ENCODE peak calls at places on chromosomes 3 and 15, in four cellular contexts. E is H1, S is GM12878, I is HepG2. O is an unnamed sample.

GRCh38 chr3:101828289-101828688 is 21.0 kb upstream of the NFKBIZ start:
- DNase-seq in I (no peak), S (no peak), E (no peak), O (no peak)

GRCh38 chr3:187321766-187322165 is 30.2 kb upstream of the MASP1 start:
- DNase-seq in S (no peak), I (no peak), E (no peak), O (no peak)

GRCh38 chr3:11211531-11212300 is 57.4 kb downstream of the HRH1 start:
- DNase-seq in S (no peak), E (no peak), I (no peak), O (no peak)

GRCh38 chr3:45583021-45583851 is 11.3 kb upstream of the LIMD1 start:
- DNase-seq in S (no peak), I (peak), E (no peak), O (peak)

GRCh38 chr3:172216843-172217404 is 177.5 kb downstream of the FNDC3B start:
- DNase-seq in E (no peak), I (no peak), S (no peak), O (no peak)

GRCh38 chr3:71707600-71707999 is 17.6 kb downstream of the EIF4E3 start:
- DNase-seq in S (no peak), E (no peak), I (no peak), O (no peak)

GRCh38 chr3:36303286-36303685 is 77.0 kb upstream of the STAC start:
- DNase-seq in I (no peak), S (no peak), E (no peak), O (no peak)

GRCh38 chr3:183188895-183189462 is 26.4 kb upstream of the LAMP3 start:
- DNase-seq in E (peak), I (peak), S (no peak), O (no peak)

GRCh38 chr3:195212033-195212748 is 58.8 kb downstream of the XXYLT1 start:
- DNase-seq in I (no peak), S (no peak), E (no peak), O (no peak)

GRCh38 chr3:160812304-160812703 is 56.3 kb downstream of the PPM1L start:
- DNase-seq in E (no peak), S (no peak), I (no peak), O (no peak)

GRCh38 chr3:120258009-120258408 is 27.0 kb downstream of the GPR156 start:
- DNase-seq in I (no peak), S (no peak), E (no peak), O (no peak)

GRCh38 chr3:111159391-111159790 is 87.8 kb downstream of the NECTIN3 start:
- DNase-seq in S (no peak), I (no peak), E (no peak), O (no peak)

GRCh38 chr15:48358229-48358641 is 27.0 kb downstream of the DUT start:
- DNase-seq in S (no peak), E (no peak), I (no peak), O (peak)

GRCh38 chr3:55888282-55888855 is 401.3 kb upstream of the WNT5A start:
- DNase-seq in I (no peak), E (no peak), S (no peak), O (no peak)

GRCh38 chr3:144142151-144142855 is 170.7 kb downstream of the DIPK2A start:
- DNase-seq in S (no peak), I (no peak), E (no peak), O (no peak)

GRCh38 chr15:62165793-62166380 is 802 bp upstream of the C2CD4B start:
- DNase-seq in I (no peak), S (no peak), E (no peak), O (no peak)

GRCh38 chr3:46541856-46542255 is 24.2 kb downstream of the LRRC2 start:
- DNase-seq in E (no peak), I (no peak), S (no peak), O (no peak)

GRCh38 chr3:10116138-10116460 is 624 bp downstream of the BRK1 start:
- DNase-seq in I (peak), S (no peak), E (peak), O (no peak)

GRCh38 chr15:40555876-40556275 is 9.0 kb downstream of the CCDC32 start:
- DNase-seq in E (no peak), S (no peak), I (no peak), O (no peak)

GRCh38 chr3:23263796-23264195 is 60.7 kb downstream of the UBE2E2 start:
- DNase-seq in S (no peak), I (no peak), E (no peak), O (no peak)

GRCh38 chr15:36803773-36804172 is 224.3 kb downstream of the CDIN1 start:
- DNase-seq in I (no peak), S (no peak), E (no peak), O (no peak)

GRCh38 chr3:52289338-52289746 is 1.7 kb downstream of the GLYCTK start:
- DNase-seq in I (no peak), S (no peak), E (no peak), O (no peak)

GRCh38 chr3:182911782-182912111 is 68.6 kb downstream of the DCUN1D1 start:
- DNase-seq in S (no peak), I (no peak), E (no peak), O (no peak)

GRCh38 chr3:51681453-51681852 is 10.4 kb downstream of the TEX264 start:
- DNase-seq in I (no peak), E (no peak), S (no peak), O (no peak)

GRCh38 chr15:78620021-78620838 is 566 bp downstream of the CHRNA3 start:
- DNase-seq in E (peak), S (no peak), I (no peak), O (peak)

GRCh38 chr15:25799906-25800700 is 63.0 kb downstream of the ATP10A start:
- DNase-seq in I (no peak), E (peak), S (no peak), O (no peak)

GRCh38 chr15:50181983-50182232 is at the start of gene SLC27A2:
- DNase-seq in E (no peak), S (no peak), I (no peak), O (peak)

GRCh38 chr3:94887056-94887455 is 824.2 kb downstream of the NSUN3 start:
- DNase-seq in E (no peak), I (no peak), S (no peak), O (no peak)

GRCh38 chr15:73560501-73561117 is 72.6 kb downstream of the NPTN start:
- DNase-seq in I (peak), S (peak), E (no peak), O (peak)

GRCh38 chr3:152346058-152346457 is 77.3 kb downstream of the MBNL1 start:
- DNase-seq in S (no peak), E (no peak), I (no peak), O (no peak)

GRCh38 chr15:29092376-29093064 is 177.1 kb downstream of the NSMCE3 start:
- DNase-seq in I (no peak), S (no peak), E (no peak), O (no peak)

GRCh38 chr15:34434627-34435305 is 2.8 kb downstream of the GOLGA8A start:
- DNase-seq in I (no peak), S (no peak), E (no peak), O (no peak)

GRCh38 chr3:171173732-171174131 is 147.2 kb upstream of the SLC2A2 start:
- DNase-seq in I (no peak), E (no peak), S (no peak), O (no peak)

GRCh38 chr15:89167267-89168176 is 53.9 kb downstream of the RLBP1 start:
- DNase-seq in I (peak), S (peak), E (no peak), O (no peak)

GRCh38 chr15:69996321-69996720 is 101.4 kb downstream of the TLE3 start:
- DNase-seq in E (no peak), I (no peak), S (no peak), O (peak)

GRCh38 chr15:78033864-78034263 is 43.6 kb downstream of the TBC1D2B start:
- DNase-seq in E (no peak), I (no peak), S (no peak), O (no peak)

DNA sequence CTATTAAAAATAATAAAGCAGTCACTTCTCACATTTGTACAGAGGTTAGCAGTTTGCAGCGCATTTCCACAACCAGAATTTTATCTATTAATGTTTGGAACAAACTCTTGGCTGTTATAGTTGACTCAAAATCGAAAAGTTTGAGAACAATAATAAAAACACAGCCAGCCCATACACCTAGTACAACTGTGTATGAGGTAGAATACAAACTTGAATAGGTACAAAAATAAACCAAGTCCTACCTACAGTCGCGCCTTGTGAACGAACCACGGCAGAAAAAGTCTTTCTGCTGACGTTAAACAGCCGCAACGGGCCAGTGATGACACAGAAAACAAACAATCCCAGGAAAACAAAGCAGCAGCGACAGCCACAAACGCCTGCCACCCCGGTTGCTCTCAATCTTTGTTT is 3.2 kb downstream of the FOXL2 start:
- DNase-seq in S (no peak), I (no peak), E (no peak), O (no peak)
- TF ChIP-seq TCF12 in S (no peak), I (no peak), E (no peak), O (no peak)

GRCh38 chr3:100082108-100082642 is 32.1 kb downstream of the FILIP1L start:
- DNase-seq in E (no peak), S (no peak), I (no peak), O (no peak)
- TF ChIP-seq TCF12 in E (no peak), S (no peak), I (no peak), O (no peak)

DNA sequence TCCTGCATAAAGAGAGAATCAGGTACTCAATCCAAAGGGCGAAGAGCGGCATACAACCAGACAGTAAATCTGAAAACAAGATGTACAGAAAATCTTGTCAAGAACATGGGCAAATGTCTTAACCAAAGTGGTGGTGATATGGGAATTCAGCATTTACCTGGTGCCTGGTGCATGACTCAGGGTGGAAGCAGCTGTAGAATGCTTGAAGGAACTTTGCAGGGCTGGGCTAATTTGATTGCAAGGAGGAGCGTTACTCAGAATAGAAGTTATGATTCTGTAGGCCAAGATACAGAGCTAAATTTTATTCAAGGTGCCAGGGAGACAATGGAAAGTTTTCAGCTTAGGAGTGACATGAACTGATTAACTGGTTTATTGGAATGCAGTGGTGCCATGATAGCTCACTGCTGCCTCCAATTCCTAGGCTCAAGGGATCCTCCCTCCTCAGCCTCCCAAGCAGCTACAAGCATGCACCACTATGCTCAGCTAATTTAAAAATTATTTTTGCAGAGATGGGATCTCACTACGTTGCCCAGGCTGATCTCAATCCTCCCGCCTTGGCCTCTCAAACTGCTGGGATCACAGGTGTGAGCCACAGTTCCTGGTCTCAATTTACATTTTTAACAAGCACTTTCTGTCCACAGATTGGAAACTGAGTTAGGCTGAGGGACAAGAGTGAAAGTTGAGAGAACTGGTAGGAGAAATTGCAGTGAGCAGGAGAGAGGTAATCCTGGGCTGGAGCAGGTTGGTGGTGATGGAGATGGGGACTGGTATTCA is 91.5 kb upstream of the TBC1D5 start:
- DNase-seq in I (no peak), E (no peak), S (no peak), O (no peak)
- TF ChIP-seq TCF12 in I (no peak), E (no peak), S (no peak), O (no peak)

DNA sequence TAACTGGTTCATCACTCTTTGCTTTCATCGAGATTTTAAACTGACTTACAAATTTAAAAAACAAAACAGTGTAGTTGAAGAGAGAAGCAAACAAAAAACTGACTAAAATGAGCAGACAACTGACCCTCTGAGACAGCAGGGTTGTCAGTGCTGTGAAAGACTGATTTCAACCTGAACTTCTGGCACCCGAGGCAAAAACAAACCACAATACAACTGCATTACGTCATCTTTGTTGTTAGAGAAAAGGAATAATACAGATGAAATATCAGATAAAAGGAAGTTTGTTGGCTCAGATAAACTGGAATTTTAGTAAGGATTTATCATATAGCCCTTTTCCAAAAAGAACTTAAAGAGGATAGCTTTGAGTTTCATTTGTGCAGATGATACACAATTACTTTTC is 51.1 kb downstream of the PARP15 start:
- DNase-seq in S (no peak), I (no peak), E (no peak), O (no peak)
- TF ChIP-seq TCF12 in S (no peak), I (no peak), E (no peak), O (no peak)

DNA sequence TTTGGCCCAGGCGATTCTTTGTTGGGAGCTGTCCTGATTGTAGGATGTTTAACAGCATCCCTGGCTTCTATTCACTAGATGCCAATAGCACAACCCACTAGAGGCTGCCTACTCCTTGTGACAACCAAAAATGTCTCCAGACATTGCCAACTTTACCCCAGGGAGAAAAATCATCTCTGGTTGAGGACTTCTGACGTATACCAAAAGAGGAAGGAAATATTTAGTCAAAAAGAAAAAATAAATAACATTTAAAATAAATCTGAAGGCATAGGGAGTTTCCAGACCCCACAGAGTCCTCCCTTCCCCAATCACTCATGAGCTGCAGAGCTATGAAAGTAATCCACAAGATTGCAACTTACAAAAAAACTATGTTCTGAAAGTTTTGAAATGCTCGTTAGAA is 61.0 kb downstream of the MECOM start:
- DNase-seq in I (no peak), S (no peak), E (no peak), O (no peak)
- TF ChIP-seq TCF12 in I (no peak), S (no peak), E (no peak), O (no peak)

GRCh38 chr3:127194601-127195187 is 1.8 kb downstream of the PRR23E start:
- DNase-seq in S (no peak), I (no peak), E (no peak), O (no peak)
- TF ChIP-seq TCF12 in S (no peak), I (no peak), E (no peak), O (no peak)

DNA sequence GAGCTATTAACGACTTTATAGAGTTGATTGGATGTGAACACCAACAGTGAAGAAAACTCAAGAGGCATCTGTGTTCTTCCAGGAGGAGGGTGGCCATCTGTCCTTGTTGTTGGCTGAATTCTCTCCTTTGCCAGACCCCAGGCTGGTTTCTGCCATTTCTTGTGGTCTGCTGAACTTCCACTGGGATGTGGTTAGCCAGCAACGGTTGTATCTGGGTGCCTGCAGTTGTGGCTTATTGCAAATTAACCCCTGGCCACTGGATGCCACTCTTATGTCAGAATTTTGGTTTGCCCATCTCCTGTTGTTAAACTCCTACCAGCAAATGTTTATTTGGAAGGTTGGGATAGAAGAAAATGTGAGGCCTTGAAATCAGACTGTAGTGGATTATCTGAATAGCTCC is 163.6 kb upstream of the TBC1D5 start:
- DNase-seq in I (no peak), E (no peak), S (no peak), O (no peak)
- TF ChIP-seq TCF12 in I (no peak), E (no peak), S (no peak), O (no peak)

GRCh38 chr15:28023933-28024888 is 74.9 kb downstream of the OCA2 start:
- DNase-seq in I (no peak), S (no peak), E (no peak), O (no peak)

GRCh38 chr15:28022181-28022580 is 76.9 kb downstream of the OCA2 start:
- DNase-seq in I (no peak), S (no peak), E (no peak), O (peak)

GRCh38 chr15:28024889-28025250 is 74.2 kb downstream of the OCA2 start:
- DNase-seq in I (no peak), S (no peak), E (no peak), O (no peak)

GRCh38 chr15:28022961-28023360 is 76.2 kb downstream of the OCA2 start:
- DNase-seq in S (no peak), I (no peak), E (peak), O (no peak)

GRCh38 chr15:28023422-28023821 is 75.7 kb downstream of the OCA2 start:
- DNase-seq in I (no peak), S (no peak), E (peak), O (no peak)
- TF ChIP-seq TCF12 in I (no peak), S (no peak), E (no peak), O (no peak)

DNA sequence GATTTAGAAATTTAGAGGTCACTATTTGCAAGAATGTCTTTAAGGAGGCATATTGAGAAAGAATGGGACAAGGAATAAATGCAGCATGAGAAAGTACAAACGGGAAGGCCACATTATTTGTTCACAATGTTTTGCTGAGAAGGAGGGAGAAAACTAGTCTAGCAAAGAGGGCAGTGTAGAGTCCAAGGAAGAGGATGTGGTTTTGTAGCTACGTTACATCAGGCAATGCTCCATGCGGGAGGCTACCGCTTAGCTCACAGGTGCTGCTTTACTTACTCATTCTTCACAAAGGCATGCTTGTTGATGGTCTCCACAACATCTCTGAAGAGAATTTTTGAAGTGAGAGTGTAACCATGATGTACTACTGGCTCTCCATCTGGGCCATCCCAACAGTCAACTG is 191.1 kb downstream of the PLCH1 start:
- DNase-seq in E (no peak), I (peak), S (no peak), O (no peak)
- TF ChIP-seq TCF12 in E (no peak), I (no peak), S (no peak), O (no peak)

DNA sequence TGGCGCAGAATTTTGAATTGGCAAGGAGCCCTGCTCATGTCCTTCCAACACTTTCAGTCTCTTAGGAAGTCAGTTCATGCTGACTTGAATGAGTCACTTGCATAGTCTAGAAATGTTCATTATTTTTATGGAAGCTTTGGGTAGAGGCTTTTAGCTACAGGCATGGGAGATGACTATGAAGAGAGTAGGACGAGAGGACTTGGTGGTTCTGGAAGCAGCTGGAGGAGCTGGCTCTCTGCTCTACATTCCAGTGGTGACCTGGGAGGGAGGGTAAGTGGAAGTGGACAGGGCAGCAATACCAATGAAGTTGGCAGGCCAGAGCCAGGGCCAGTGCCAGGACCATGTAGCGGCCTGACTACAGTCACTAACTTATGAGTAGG is 7.3 kb downstream of the POLR2H start:
- DNase-seq in E (no peak), S (no peak), I (no peak), O (no peak)
- TF ChIP-seq TCF12 in E (no peak), S (no peak), I (no peak), O (peak)

O was measured in SK-N-SH.